ENCODE peak calls at places on chromosomes 12 and 14, in ten cellular contexts. D is DMS153; U is smooth muscle cell of the brain vasculature; O is activated CD4-positive, alpha-beta T cell treated with anti-CD3 and anti-CD28 coated beads, Interleukin-2, amount 50 U/mL, for 24 hours; L is GOT3; N is left colon; V is stimulated activated CD8-positive, alpha-beta memory T cell treated with anti-CD3 and anti-CD28 coated beads, Interleukin-12 subunit alpha, Interleukin-12 subunit beta, amount 100 ng/mL, for 1 hour; K is EH; H is kidney; M is omental fat pad. S is an unnamed sample.

GRCh38 chr12:118714500-118714899 is 266.8 kb upstream of the SRRM4 start:
- DNase-seq in D (no peak), U (no peak), O (no peak), L (no peak), N (no peak), V (no peak), K (no peak), H (no peak), M (no peak), S (no peak)

GRCh38 chr12:5138256-5138655 is 94.6 kb downstream of the KCNA5 start:
- DNase-seq in D (no peak), U (no peak), O (no peak), L (no peak), N (no peak), V (no peak), K (peak; percentile 64), H (no peak), M (no peak), S (no peak)

GRCh38 chr12:127411981-127412380 is 855.0 kb upstream of the TMEM132C start:
- DNase-seq in D (no peak), U (no peak), O (no peak), L (no peak), N (no peak), V (no peak), K (no peak), H (no peak), M (no peak), S (no peak)

GRCh38 chr12:53560386-53560785 is 53.1 kb upstream of the NPFF start:
- DNase-seq in D (no peak), U (peak; percentile 55), O (no peak), L (no peak), N (no peak), V (no peak), K (peak; percentile 92), H (no peak), M (no peak), S (no peak)

GRCh38 chr14:93056840-93057585 is 58.7 kb downstream of the ITPK1 start:
- DNase-seq in D (no peak), U (no peak), O (no peak), L (no peak), N (no peak), V (no peak), K (peak; percentile 94), H (no peak), M (no peak), S (no peak)

GRCh38 chr12:55682087-55682796 is 25.5 kb downstream of the ITGA7 start:
- DNase-seq in D (no peak), U (no peak), O (no peak), L (no peak), N (peak; percentile 21), V (no peak), K (no peak), H (peak; percentile 44), M (no peak), S (no peak)

GRCh38 chr14:85122690-85123089 is 407.3 kb upstream of the FLRT2 start:
- DNase-seq in D (peak; percentile 3), U (peak; percentile 76), O (no peak), L (no peak), N (no peak), V (no peak), K (no peak), H (no peak), M (no peak), S (peak; percentile 14)

GRCh38 chr12:50655374-50655921 is 108.5 kb upstream of the ATF1 start:
- DNase-seq in D (no peak), U (no peak), O (no peak), L (no peak), N (no peak), V (no peak), K (no peak), H (no peak), M (no peak), S (no peak)

GRCh38 chr14:34580381-34580780 is 40.9 kb upstream of the EAPP start:
- DNase-seq in D (no peak), U (no peak), O (no peak), L (no peak), N (no peak), V (no peak), K (no peak), H (no peak), M (no peak), S (no peak)

GRCh38 chr14:58098507-58098906 is 53.5 kb downstream of the ARMH4 start:
- DNase-seq in D (peak; percentile 64), U (no peak), O (no peak), L (no peak), N (no peak), V (no peak), K (no peak), H (no peak), M (no peak), S (no peak)

GRCh38 chr12:25591132-25591531 is 38.0 kb upstream of the LMNTD1 start:
- DNase-seq in D (no peak), U (no peak), O (no peak), L (no peak), N (no peak), V (no peak), K (peak; percentile 6), H (no peak), M (no peak), S (no peak)

GRCh38 chr12:45244561-45245348 is 28.9 kb downstream of the ANO6 start:
- DNase-seq in D (no peak), U (no peak), O (no peak), L (no peak), N (no peak), V (no peak), K (peak; percentile 25), H (no peak), M (no peak), S (no peak)

GRCh38 chr12:93621986-93622385 is 49.5 kb downstream of the SOCS2 start:
- DNase-seq in D (no peak), U (no peak), O (no peak), L (no peak), N (no peak), V (no peak), K (peak; percentile 61), H (no peak), M (no peak), S (no peak)

GRCh38 chr12:28023156-28023887 is 50.8 kb upstream of the PTHLH start:
- DNase-seq in D (no peak), U (peak; percentile 23), O (no peak), L (no peak), N (no peak), V (no peak), K (peak; percentile 93), H (no peak), M (no peak), S (no peak)

GRCh38 chr14:76784881-76785280 is 23.6 kb downstream of the VASH1 start:
- DNase-seq in D (peak; percentile 53), U (peak; percentile 46), O (peak; percentile 32), L (peak; percentile 2), N (peak; percentile 66), V (peak; percentile 18), K (peak; percentile 83), H (no peak), M (no peak), S (no peak)

GRCh38 chr12:69988601-69989194 is 163.7 kb downstream of the MYRFL start:
- DNase-seq in D (no peak), U (no peak), O (no peak), L (no peak), N (no peak), V (no peak), K (peak; percentile 67), H (no peak), M (no peak), S (no peak)

GRCh38 chr12:66467932-66468331 is 165.6 kb downstream of the HELB start:
- DNase-seq in D (no peak), U (no peak), O (no peak), L (no peak), N (no peak), V (no peak), K (peak; percentile 33), H (no peak), M (no peak), S (no peak)

GRCh38 chr14:60862283-60862682 is 118.6 kb downstream of the TRMT5 start:
- DNase-seq in D (peak; percentile 43), U (peak; percentile 21), O (no peak), L (no peak), N (peak; percentile 75), V (no peak), K (peak; percentile 21), H (no peak), M (no peak), S (peak; percentile 83)

GRCh38 chr12:107580750-107581529 is 104.7 kb upstream of the PWP1 start:
- DNase-seq in D (no peak), U (no peak), O (no peak), L (no peak), N (no peak), V (no peak), K (no peak), H (no peak), M (no peak), S (no peak)

GRCh38 chr12:7448099-7448498 is 4.1 kb upstream of the CD163L1 start:
- DNase-seq in D (no peak), U (no peak), O (no peak), L (no peak), N (no peak), V (no peak), K (no peak), H (no peak), M (no peak), S (no peak)

GRCh38 chr12:122813310-122813713 is 21.9 kb upstream of the HIP1R start:
- DNase-seq in D (no peak), U (no peak), O (no peak), L (no peak), N (no peak), V (no peak), K (no peak), H (no peak), M (no peak), S (no peak)

GRCh38 chr12:49049566-49050224 is 10.9 kb downstream of the KMT2D start:
- DNase-seq in D (no peak), U (no peak), O (no peak), L (no peak), N (no peak), V (no peak), K (peak; percentile 76), H (peak; percentile 51), M (no peak), S (no peak)

GRCh38 chr14:66311935-66312334 is 174.2 kb upstream of the CCDC196 start:
- DNase-seq in D (no peak), U (no peak), O (no peak), L (no peak), N (no peak), V (no peak), K (no peak), H (no peak), M (no peak), S (no peak)

GRCh38 chr12:21695896-21696295 is 38.3 kb upstream of the LDHB start:
- DNase-seq in D (no peak), U (no peak), O (no peak), L (no peak), N (no peak), V (no peak), K (peak; percentile 86), H (no peak), M (no peak), S (no peak)

GRCh38 chr14:75831971-75832370 is 149.8 kb downstream of the TGFB3 start:
- DNase-seq in D (peak; percentile 61), U (no peak), O (no peak), L (no peak), N (peak; percentile 24), V (no peak), K (peak; percentile 51), H (no peak), M (no peak), S (peak; percentile 78)

GRCh38 chr12:132812631-132813305 is 15.9 kb downstream of the GOLGA3 start:
- DNase-seq in D (no peak), U (no peak), O (no peak), L (no peak), N (no peak), V (no peak), K (peak; percentile 58), H (no peak), M (no peak), S (no peak)

GRCh38 chr12:95237315-95237714 is 19.7 kb downstream of the VEZT start:
- DNase-seq in D (no peak), U (no peak), O (no peak), L (no peak), N (no peak), V (no peak), K (no peak), H (no peak), M (no peak), S (no peak)

GRCh38 chr12:46562625-46563228 is 190.2 kb upstream of the SLC38A2 start:
- DNase-seq in D (peak; percentile 81), U (no peak), O (no peak), L (no peak), N (no peak), V (no peak), K (peak; percentile 86), H (no peak), M (no peak), S (peak; percentile 34)